ENCODE peak calls at places on chromosomes 12 and 14, in eight cellular contexts. One of them, this sample, is unnamed.
A peak's percentile ranks its signal among the peaks of the same experiment; 100 is the strongest.

GRCh38 chr14:20429801-20430669 is 5.9 kb downstream of the KLHL33 start:
- DNase-seq in PC-9: no peak
- DNase-seq in lung: peak; percentile 54
- DNase-seq in left ventricle myocardium inferior: peak; percentile 39
- DNase-seq in CD8-positive, alpha-beta T cell: peak; percentile 72
- DNase-seq in CD4-positive, alpha-beta T cell: no peak
- DNase-seq in AG09309: no peak
- DNase-seq in lower lobe of right lung: no peak
- DNase-seq in this sample: no peak

GRCh38 chr12:105574056-105574715 is 243.7 kb downstream of the C12orf75 start:
- DNase-seq in CD8-positive, alpha-beta T cell: no peak
- DNase-seq in PC-9: no peak
- DNase-seq in AG09309: no peak
- DNase-seq in lower lobe of right lung: no peak
- DNase-seq in left ventricle myocardium inferior: no peak
- DNase-seq in CD4-positive, alpha-beta T cell: no peak
- DNase-seq in lung: no peak
- DNase-seq in this sample: no peak

GRCh38 chr12:51322452-51322851 is 1.5 kb downstream of the BIN2 start:
- DNase-seq in lower lobe of right lung: no peak
- DNase-seq in lung: no peak
- DNase-seq in left ventricle myocardium inferior: no peak
- DNase-seq in PC-9: no peak
- DNase-seq in CD8-positive, alpha-beta T cell: no peak
- DNase-seq in CD4-positive, alpha-beta T cell: no peak
- DNase-seq in AG09309: no peak
- DNase-seq in this sample: no peak

GRCh38 chr12:123142948-123143752 is 7.7 kb downstream of the PITPNM2 start:
- DNase-seq in lung: peak; percentile 81
- DNase-seq in CD4-positive, alpha-beta T cell: no peak
- DNase-seq in PC-9: peak; percentile 52
- DNase-seq in left ventricle myocardium inferior: no peak
- DNase-seq in AG09309: no peak
- DNase-seq in CD8-positive, alpha-beta T cell: no peak
- DNase-seq in lower lobe of right lung: peak; percentile 83
- DNase-seq in this sample: no peak

GRCh38 chr12:15808250-15808971 is 19.2 kb upstream of the EPS8 start:
- DNase-seq in lung: no peak
- DNase-seq in CD8-positive, alpha-beta T cell: no peak
- DNase-seq in CD4-positive, alpha-beta T cell: no peak
- DNase-seq in left ventricle myocardium inferior: no peak
- DNase-seq in lower lobe of right lung: no peak
- DNase-seq in PC-9: no peak
- DNase-seq in AG09309: no peak
- DNase-seq in this sample: peak; percentile 16

GRCh38 chr12:16920451-16920850 is 314.5 kb upstream of the LMO3 start:
- DNase-seq in AG09309: no peak
- DNase-seq in lung: no peak
- DNase-seq in left ventricle myocardium inferior: no peak
- DNase-seq in CD4-positive, alpha-beta T cell: no peak
- DNase-seq in lower lobe of right lung: no peak
- DNase-seq in CD8-positive, alpha-beta T cell: no peak
- DNase-seq in PC-9: no peak
- DNase-seq in this sample: no peak

GRCh38 chr12:86376052-86376451 is 119.9 kb upstream of the MGAT4C start:
- DNase-seq in PC-9: no peak
- DNase-seq in lower lobe of right lung: no peak
- DNase-seq in CD8-positive, alpha-beta T cell: no peak
- DNase-seq in left ventricle myocardium inferior: peak; percentile 16
- DNase-seq in CD4-positive, alpha-beta T cell: no peak
- DNase-seq in lung: no peak
- DNase-seq in AG09309: no peak
- DNase-seq in this sample: no peak

GRCh38 chr12:73935817-73936216 is 601.8 kb upstream of the ATXN7L3B start:
- DNase-seq in PC-9: no peak
- DNase-seq in CD4-positive, alpha-beta T cell: no peak
- DNase-seq in AG09309: no peak
- DNase-seq in left ventricle myocardium inferior: no peak
- DNase-seq in lung: no peak
- DNase-seq in lower lobe of right lung: no peak
- DNase-seq in CD8-positive, alpha-beta T cell: no peak
- DNase-seq in this sample: no peak

GRCh38 chr14:96445844-96446710 is 54.1 kb downstream of the AK7 start:
- DNase-seq in PC-9: no peak
- DNase-seq in lower lobe of right lung: no peak
- DNase-seq in left ventricle myocardium inferior: no peak
- DNase-seq in CD4-positive, alpha-beta T cell: no peak
- DNase-seq in AG09309: no peak
- DNase-seq in CD8-positive, alpha-beta T cell: no peak
- DNase-seq in lung: no peak
- DNase-seq in this sample: no peak

GRCh38 chr14:51821822-51822221 is 38.6 kb upstream of the GNG2 start:
- DNase-seq in lower lobe of right lung: no peak
- DNase-seq in CD4-positive, alpha-beta T cell: no peak
- DNase-seq in CD8-positive, alpha-beta T cell: no peak
- DNase-seq in PC-9: no peak
- DNase-seq in AG09309: peak; percentile 66
- DNase-seq in left ventricle myocardium inferior: no peak
- DNase-seq in lung: no peak
- DNase-seq in this sample: peak; percentile 18

GRCh38 chr14:62189698-62190097 is 427.5 kb downstream of the SNAPC1 start:
- DNase-seq in left ventricle myocardium inferior: no peak
- DNase-seq in lower lobe of right lung: no peak
- DNase-seq in PC-9: no peak
- DNase-seq in CD8-positive, alpha-beta T cell: no peak
- DNase-seq in AG09309: no peak
- DNase-seq in CD4-positive, alpha-beta T cell: no peak
- DNase-seq in lung: no peak
- DNase-seq in this sample: peak; percentile 39

GRCh38 chr12:19423531-19423930 is 15.8 kb upstream of the AEBP2 start:
- DNase-seq in AG09309: no peak
- DNase-seq in left ventricle myocardium inferior: no peak
- DNase-seq in PC-9: no peak
- DNase-seq in lower lobe of right lung: no peak
- DNase-seq in CD4-positive, alpha-beta T cell: no peak
- DNase-seq in lung: no peak
- DNase-seq in CD8-positive, alpha-beta T cell: no peak
- DNase-seq in this sample: no peak

GRCh38 chr12:57456145-57456700 is 1.1 kb downstream of the INHBE start:
- DNase-seq in lower lobe of right lung: no peak
- DNase-seq in AG09309: no peak
- DNase-seq in PC-9: peak; percentile 40
- DNase-seq in CD4-positive, alpha-beta T cell: no peak
- DNase-seq in CD8-positive, alpha-beta T cell: peak; percentile 70
- DNase-seq in lung: no peak
- DNase-seq in left ventricle myocardium inferior: no peak
- DNase-seq in this sample: peak; percentile 36

GRCh38 chr12:27965966-27966365 is 6.6 kb downstream of the PTHLH start:
- DNase-seq in lower lobe of right lung: no peak
- DNase-seq in left ventricle myocardium inferior: no peak
- DNase-seq in CD4-positive, alpha-beta T cell: no peak
- DNase-seq in AG09309: no peak
- DNase-seq in PC-9: no peak
- DNase-seq in lung: no peak
- DNase-seq in CD8-positive, alpha-beta T cell: no peak
- DNase-seq in this sample: peak; percentile 20

GRCh38 chr14:44778562-44778961 is 183.2 kb downstream of the KLHL28 start:
- DNase-seq in CD8-positive, alpha-beta T cell: no peak
- DNase-seq in lower lobe of right lung: no peak
- DNase-seq in left ventricle myocardium inferior: no peak
- DNase-seq in PC-9: peak; percentile 10
- DNase-seq in AG09309: no peak
- DNase-seq in lung: no peak
- DNase-seq in CD4-positive, alpha-beta T cell: no peak
- DNase-seq in this sample: no peak

GRCh38 chr12:11963841-11964471 is 106.8 kb upstream of the BCL2L14 start:
- DNase-seq in lower lobe of right lung: no peak
- DNase-seq in CD4-positive, alpha-beta T cell: no peak
- DNase-seq in left ventricle myocardium inferior: no peak
- DNase-seq in PC-9: no peak
- DNase-seq in CD8-positive, alpha-beta T cell: no peak
- DNase-seq in lung: no peak
- DNase-seq in AG09309: no peak
- DNase-seq in this sample: no peak

GRCh38 chr12:6643569-6644256 is 3.5 kb downstream of the ACRBP start:
- DNase-seq in CD4-positive, alpha-beta T cell: no peak
- DNase-seq in lower lobe of right lung: no peak
- DNase-seq in lung: no peak
- DNase-seq in PC-9: no peak
- DNase-seq in left ventricle myocardium inferior: no peak
- DNase-seq in CD8-positive, alpha-beta T cell: no peak
- DNase-seq in AG09309: no peak
- DNase-seq in this sample: no peak

GRCh38 chr12:49201595-49202295 is 12.9 kb upstream of the TUBA1A start:
- DNase-seq in lower lobe of right lung: no peak
- DNase-seq in PC-9: peak; percentile 64
- DNase-seq in CD8-positive, alpha-beta T cell: no peak
- DNase-seq in left ventricle myocardium inferior: no peak
- DNase-seq in CD4-positive, alpha-beta T cell: no peak
- DNase-seq in lung: no peak
- DNase-seq in AG09309: peak; percentile 42
- DNase-seq in this sample: peak; percentile 86

GRCh38 chr14:91555531-91555930 is 45.4 kb upstream of the PPP4R3A start:
- DNase-seq in left ventricle myocardium inferior: no peak
- DNase-seq in AG09309: no peak
- DNase-seq in CD8-positive, alpha-beta T cell: no peak
- DNase-seq in lung: no peak
- DNase-seq in PC-9: no peak
- DNase-seq in lower lobe of right lung: no peak
- DNase-seq in CD4-positive, alpha-beta T cell: no peak
- DNase-seq in this sample: no peak

GRCh38 chr14:100066984-100067383 is 1.8 kb downstream of the EVL start:
- DNase-seq in left ventricle myocardium inferior: no peak
- DNase-seq in lung: no peak
- DNase-seq in AG09309: no peak
- DNase-seq in PC-9: no peak
- DNase-seq in CD8-positive, alpha-beta T cell: no peak
- DNase-seq in CD4-positive, alpha-beta T cell: no peak
- DNase-seq in lower lobe of right lung: no peak
- DNase-seq in this sample: no peak

GRCh38 chr12:88029093-88029665 is at the start of gene C12orf50:
- DNase-seq in lower lobe of right lung: no peak
- DNase-seq in CD8-positive, alpha-beta T cell: no peak
- DNase-seq in left ventricle myocardium inferior: no peak
- DNase-seq in lung: no peak
- DNase-seq in CD4-positive, alpha-beta T cell: no peak
- DNase-seq in PC-9: no peak
- DNase-seq in AG09309: no peak
- DNase-seq in this sample: no peak

GRCh38 chr12:47729233-47729632 is 3.9 kb upstream of the ENDOU start:
- DNase-seq in CD8-positive, alpha-beta T cell: no peak
- DNase-seq in left ventricle myocardium inferior: no peak
- DNase-seq in lower lobe of right lung: no peak
- DNase-seq in AG09309: no peak
- DNase-seq in PC-9: no peak
- DNase-seq in lung: no peak
- DNase-seq in CD4-positive, alpha-beta T cell: no peak
- DNase-seq in this sample: peak; percentile 74

GRCh38 chr12:69052613-69053408 is 119.8 kb upstream of the CPM start:
- DNase-seq in CD8-positive, alpha-beta T cell: no peak
- DNase-seq in CD4-positive, alpha-beta T cell: no peak
- DNase-seq in PC-9: peak; percentile 79
- DNase-seq in lower lobe of right lung: no peak
- DNase-seq in lung: peak; percentile 40
- DNase-seq in left ventricle myocardium inferior: no peak
- DNase-seq in AG09309: peak; percentile 76
- DNase-seq in this sample: peak; percentile 71

GRCh38 chr12:86264451-86265328 is 8.5 kb upstream of the MGAT4C start:
- DNase-seq in AG09309: no peak
- DNase-seq in PC-9: peak; percentile 78
- DNase-seq in CD8-positive, alpha-beta T cell: no peak
- DNase-seq in lung: peak; percentile 57
- DNase-seq in CD4-positive, alpha-beta T cell: no peak
- DNase-seq in left ventricle myocardium inferior: peak; percentile 12
- DNase-seq in lower lobe of right lung: peak; percentile 77
- DNase-seq in this sample: no peak

GRCh38 chr12:131829351-131829794 is 1.2 kb downstream of the MMP17 start:
- DNase-seq in CD4-positive, alpha-beta T cell: no peak
- DNase-seq in lower lobe of right lung: no peak
- DNase-seq in CD8-positive, alpha-beta T cell: no peak
- DNase-seq in left ventricle myocardium inferior: no peak
- DNase-seq in lung: no peak
- DNase-seq in PC-9: no peak
- DNase-seq in AG09309: no peak
- DNase-seq in this sample: no peak

GRCh38 chr12:38384816-38385491 is 68.4 kb downstream of the ALG10B start:
- DNase-seq in AG09309: no peak
- DNase-seq in lower lobe of right lung: peak; percentile 47
- DNase-seq in CD8-positive, alpha-beta T cell: no peak
- DNase-seq in CD4-positive, alpha-beta T cell: no peak
- DNase-seq in lung: no peak
- DNase-seq in left ventricle myocardium inferior: no peak
- DNase-seq in PC-9: peak; percentile 91
- DNase-seq in this sample: no peak
- TF ChIP-seq CTCF in AG09309: no peak
- TF ChIP-seq CTCF in lower lobe of right lung: no peak
- TF ChIP-seq CTCF in CD8-positive, alpha-beta T cell: no peak
- TF ChIP-seq CTCF in CD4-positive, alpha-beta T cell: no peak
- TF ChIP-seq CTCF in lung: no peak
- TF ChIP-seq CTCF in left ventricle myocardium inferior: no peak
- TF ChIP-seq CTCF in PC-9: peak; percentile 87
- TF ChIP-seq CTCF in this sample: no peak

GRCh38 chr14:68462683-68463082 is 330.2 kb downstream of the ZFP36L1 start:
- DNase-seq in AG09309: no peak
- DNase-seq in PC-9: no peak
- DNase-seq in lung: no peak
- DNase-seq in CD8-positive, alpha-beta T cell: no peak
- DNase-seq in left ventricle myocardium inferior: no peak
- DNase-seq in lower lobe of right lung: no peak
- DNase-seq in CD4-positive, alpha-beta T cell: no peak
- DNase-seq in this sample: peak; percentile 22
- TF ChIP-seq CTCF in AG09309: peak; percentile 17
- TF ChIP-seq CTCF in PC-9: no peak
- TF ChIP-seq CTCF in lung: no peak
- TF ChIP-seq CTCF in CD8-positive, alpha-beta T cell: no peak
- TF ChIP-seq CTCF in left ventricle myocardium inferior: no peak
- TF ChIP-seq CTCF in lower lobe of right lung: no peak
- TF ChIP-seq CTCF in CD4-positive, alpha-beta T cell: no peak
- TF ChIP-seq CTCF in this sample: peak; percentile 68

DNA sequence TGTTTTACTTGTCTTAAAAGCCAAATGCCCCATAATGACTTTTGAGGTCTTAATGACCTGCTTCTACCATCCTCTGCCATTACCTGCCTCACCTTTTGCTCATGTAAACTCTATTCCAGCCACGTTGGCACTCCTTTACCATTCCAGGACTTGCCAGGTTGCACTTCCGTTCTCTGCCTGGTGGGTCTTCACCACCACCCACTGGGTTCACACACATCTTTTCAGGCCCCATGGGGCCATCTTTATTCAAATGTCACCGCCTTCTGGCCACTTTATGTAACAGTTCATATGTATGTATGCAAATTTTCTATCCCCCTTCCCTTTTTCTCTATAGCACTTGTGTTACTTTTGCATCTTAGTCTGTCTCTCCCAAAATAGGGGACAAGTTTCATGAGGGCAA is 57.7 kb downstream of the ATP2A2 start:
- DNase-seq in lower lobe of right lung: no peak
- DNase-seq in lung: no peak
- DNase-seq in PC-9: no peak
- DNase-seq in CD4-positive, alpha-beta T cell: no peak
- DNase-seq in left ventricle myocardium inferior: no peak
- DNase-seq in AG09309: no peak
- DNase-seq in CD8-positive, alpha-beta T cell: no peak
- DNase-seq in this sample: no peak
- TF ChIP-seq CTCF in lower lobe of right lung: no peak
- TF ChIP-seq CTCF in lung: no peak
- TF ChIP-seq CTCF in PC-9: no peak
- TF ChIP-seq CTCF in CD4-positive, alpha-beta T cell: no peak
- TF ChIP-seq CTCF in left ventricle myocardium inferior: no peak
- TF ChIP-seq CTCF in AG09309: no peak
- TF ChIP-seq CTCF in CD8-positive, alpha-beta T cell: no peak
- TF ChIP-seq CTCF in this sample: peak; percentile 67

GRCh38 chr14:68397371-68397779 is 395.5 kb downstream of the ZFP36L1 start:
- DNase-seq in lower lobe of right lung: peak; percentile 89
- DNase-seq in left ventricle myocardium inferior: peak; percentile 51
- DNase-seq in CD4-positive, alpha-beta T cell: no peak
- DNase-seq in CD8-positive, alpha-beta T cell: no peak
- DNase-seq in PC-9: no peak
- DNase-seq in AG09309: no peak
- DNase-seq in lung: peak; percentile 77
- DNase-seq in this sample: no peak
- TF ChIP-seq CTCF in lower lobe of right lung: no peak
- TF ChIP-seq CTCF in left ventricle myocardium inferior: no peak
- TF ChIP-seq CTCF in CD4-positive, alpha-beta T cell: no peak
- TF ChIP-seq CTCF in CD8-positive, alpha-beta T cell: no peak
- TF ChIP-seq CTCF in PC-9: no peak
- TF ChIP-seq CTCF in AG09309: no peak
- TF ChIP-seq CTCF in lung: no peak
- TF ChIP-seq CTCF in this sample: no peak

This sample was measured in HFFc6.